ENCODE peak calls at places on chromosomes 4 and X, in seven cellular contexts. O is heart left ventricle, S is H1, D is GM06990, J is tibial artery, Z is fibroblast of mammary gland, E is OCI-LY7. C is an unnamed sample.

GRCh38 chr4:6910340-6910959 is 824 bp downstream of the TBC1D14 start:
- DNase-seq in O (no peak), S (no peak), D (no peak), J (no peak), Z (no peak), E (no peak), C (no peak)

GRCh38 chrX:47745386-47745785 is 86.4 kb upstream of the UXT start:
- DNase-seq in O (no peak), S (no peak), D (no peak), J (no peak), Z (peak; percentile 80), E (no peak), C (no peak)

GRCh38 chrX:41600266-41600665 is 88.5 kb upstream of the GPR34 start:
- DNase-seq in O (no peak), S (no peak), D (no peak), J (no peak), Z (no peak), E (no peak), C (no peak)

GRCh38 chr4:150348079-150348478 is 233.9 kb upstream of the MAB21L2 start:
- DNase-seq in O (no peak), S (no peak), D (no peak), J (no peak), Z (peak; percentile 85), E (no peak), C (no peak)

GRCh38 chr4:161655148-161655547 is 508.7 kb downstream of the FSTL5 start:
- DNase-seq in O (no peak), S (no peak), D (no peak), J (no peak), Z (no peak), E (no peak), C (no peak)

GRCh38 chrX:100479329-100479728 is 69.3 kb upstream of the PCDH19 start:
- DNase-seq in O (no peak), S (no peak), D (no peak), J (no peak), Z (no peak), E (no peak), C (no peak)

GRCh38 chr4:128288689-128289106 is 1.1 kb upstream of the PGRMC2 start:
- DNase-seq in O (no peak), S (no peak), D (no peak), J (no peak), Z (peak; percentile 62), E (peak; percentile 49), C (no peak)

GRCh38 chr4:4861592-4862551 is 2.4 kb downstream of the MSX1 start:
- DNase-seq in O (no peak), S (no peak), D (no peak), J (no peak), Z (no peak), E (no peak), C (no peak)

GRCh38 chr4:48370260-48371134 is 29.2 kb downstream of the SLAIN2 start:
- DNase-seq in O (no peak), S (no peak), D (no peak), J (no peak), Z (no peak), E (no peak), C (no peak)
- H3K4me3 ChIP-seq in O (no peak overlapping the region), S (no peak overlapping the region), D (no peak overlapping the region), J (no peak overlapping the region), Z (no peak overlapping the region), E (no peak overlapping the region), C (no peak overlapping the region)

DNA sequence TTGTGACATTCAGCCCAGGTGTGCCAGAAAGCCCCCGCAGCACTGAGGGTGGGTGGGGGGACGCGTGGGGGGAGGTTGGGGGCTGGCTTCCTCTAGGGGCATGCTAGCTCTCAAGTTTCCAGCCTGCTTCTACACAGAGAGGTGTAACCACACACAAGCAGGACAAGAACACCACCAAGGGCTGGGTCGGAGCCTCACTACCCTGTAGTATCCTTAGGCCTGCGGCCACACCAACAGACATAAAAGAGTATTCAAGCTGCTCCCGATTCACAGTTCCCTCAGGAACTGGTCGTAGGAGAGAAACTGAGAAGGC is 1.8 kb downstream of the USP46 start:
- DNase-seq in O (no peak), S (peak; percentile 52), D (no peak), J (no peak), Z (no peak), E (no peak), C (no peak)
- H3K4me3 ChIP-seq in O (peak overlapping the region; percentile 60), S (peak overlapping the region; percentile 80), D (no peak overlapping the region), J (peak overlapping the region; percentile 67), Z (peak overlapping the region; percentile 2), E (no peak overlapping the region), C (no peak overlapping the region)

DNA sequence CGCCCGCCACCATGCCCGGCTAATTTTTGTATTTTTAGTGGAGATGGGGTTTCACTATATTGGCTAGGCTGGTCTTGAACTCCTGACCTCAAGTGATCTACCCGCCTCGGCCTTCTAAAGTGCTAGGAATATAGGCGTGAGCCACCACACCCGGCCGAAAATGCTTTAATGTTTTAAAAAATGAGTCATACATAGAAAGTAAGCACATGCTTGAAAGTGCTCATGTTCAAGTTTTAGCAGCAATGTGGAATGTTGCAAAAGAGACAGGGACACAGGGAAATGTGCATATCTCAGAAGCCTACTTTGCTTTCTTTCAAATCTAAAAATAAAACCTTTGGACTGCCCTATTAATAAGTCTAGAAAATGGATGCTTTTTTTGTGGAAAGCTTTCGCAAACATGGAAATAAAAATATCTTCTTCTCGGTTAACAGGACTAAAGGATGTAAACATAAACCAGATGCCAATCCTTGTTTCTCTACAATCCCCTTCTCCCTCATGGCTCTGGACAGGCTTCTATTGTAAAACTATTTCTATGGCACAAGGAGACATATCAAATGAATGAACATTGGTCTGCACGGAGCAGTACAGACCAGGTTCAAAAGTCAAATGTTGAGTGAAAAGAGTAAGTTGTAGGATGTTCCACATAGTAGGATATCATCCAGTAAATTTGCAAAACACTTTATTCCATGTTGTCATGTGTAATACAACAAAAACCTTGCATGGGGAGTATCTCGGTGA is 15.0 kb downstream of the MECP2 start:
- DNase-seq in O (no peak), S (no peak), D (no peak), J (no peak), Z (peak; percentile 76), E (no peak), C (no peak)
- H3K4me3 ChIP-seq in O (no peak overlapping the region), S (no peak overlapping the region), D (no peak overlapping the region), J (no peak overlapping the region), Z (no peak overlapping the region), E (no peak overlapping the region), C (no peak overlapping the region)

GRCh38 chr4:182063651-182064050 is 179.6 kb upstream of the TENM3 start:
- DNase-seq in O (no peak), S (no peak), D (no peak), J (no peak), Z (no peak), E (no peak), C (no peak)
- H3K4me3 ChIP-seq in O (no peak overlapping the region), S (no peak overlapping the region), D (no peak overlapping the region), J (no peak overlapping the region), Z (no peak overlapping the region), E (no peak overlapping the region), C (no peak overlapping the region)

C was measured in iPS DF 6.9.